ENCODE peak calls at places on chromosomes 2 and 18, in nine cellular contexts. T is NCI-H1436, I is upper lobe of right lung, O is frontal cortex, H is SJCRH30, Q is fibroblast of pulmonary artery, W is right lobe of liver, Y is activated T-cell treated with anti-CD3 and anti-CD28 coated beads for 1 hour, S is heart right ventricle. V is an unnamed sample.

GRCh38 chr2:210224660-210225460 is at the start of gene ACADL:
- DNase-seq in T (no peak), I (peak), O (peak), H (peak), Q (peak), W (peak), Y (no peak), S (peak), V (peak)

GRCh38 chr18:48948112-48949050 is 2.4 kb downstream of the SMAD7 start:
- DNase-seq in T (no peak), I (peak), O (no peak), H (peak), Q (peak), W (peak), Y (peak), S (no peak), V (peak)

GRCh38 chr2:240269380-240269779 is 128.9 kb upstream of the OTOS start:
- DNase-seq in T (no peak), I (peak), O (no peak), H (no peak), Q (no peak), W (no peak), Y (no peak), S (no peak), V (no peak)

GRCh38 chr18:36469471-36469870 is 172.0 kb downstream of the FHOD3 start:
- DNase-seq in T (no peak), I (no peak), O (no peak), H (no peak), Q (no peak), W (no peak), Y (no peak), S (peak), V (no peak)

GRCh38 chr18:51053822-51054221 is 23.8 kb downstream of the SMAD4 start:
- DNase-seq in T (no peak), I (no peak), O (no peak), H (no peak), Q (no peak), W (no peak), Y (no peak), S (no peak), V (peak)

GRCh38 chr18:33022370-33022769 is 249.5 kb upstream of the KLHL14 start:
- DNase-seq in T (no peak), I (no peak), O (no peak), H (no peak), Q (no peak), W (no peak), Y (no peak), S (no peak), V (no peak)

GRCh38 chr2:156319811-156320490 is 12.6 kb downstream of the NR4A2 start:
- DNase-seq in T (no peak), I (peak), O (no peak), H (no peak), Q (peak), W (peak), Y (no peak), S (peak), V (no peak)

GRCh38 chr2:74439373-74440004 is 2.2 kb downstream of the RTKN start:
- DNase-seq in T (no peak), I (no peak), O (no peak), H (peak), Q (no peak), W (peak), Y (no peak), S (no peak), V (no peak)

GRCh38 chr2:230906471-230907230 is 18.4 kb downstream of the GPR55 start:
- DNase-seq in T (no peak), I (peak), O (no peak), H (no peak), Q (no peak), W (peak), Y (no peak), S (no peak), V (no peak)

GRCh38 chr18:79585395-79586370 is 93.9 kb upstream of the CTDP1 start:
- DNase-seq in T (no peak), I (peak), O (no peak), H (no peak), Q (no peak), W (peak), Y (no peak), S (no peak), V (no peak)

GRCh38 chr2:221767106-221767878 is 195.2 kb upstream of the EPHA4 start:
- DNase-seq in T (no peak), I (no peak), O (no peak), H (no peak), Q (peak), W (no peak), Y (no peak), S (no peak), V (no peak)

GRCh38 chr2:122886479-122887130 is 1131.2 kb downstream of the TSN start:
- DNase-seq in T (peak), I (no peak), O (no peak), H (no peak), Q (no peak), W (no peak), Y (no peak), S (no peak), V (no peak)

GRCh38 chr2:168138369-168138768 is 109.0 kb downstream of the STK39 start:
- DNase-seq in T (no peak), I (no peak), O (no peak), H (no peak), Q (no peak), W (no peak), Y (no peak), S (no peak), V (no peak)

GRCh38 chr2:210092791-210093190 is 78.4 kb downstream of the KANSL1L start:
- DNase-seq in T (no peak), I (no peak), O (no peak), H (no peak), Q (no peak), W (no peak), Y (no peak), S (no peak), V (no peak)

GRCh38 chr18:32468147-32468845 is 2.4 kb downstream of the GAREM1 start:
- DNase-seq in T (no peak), I (no peak), O (no peak), H (no peak), Q (no peak), W (no peak), Y (no peak), S (no peak), V (no peak)

GRCh38 chr2:49490710-49491109 is 336.4 kb upstream of the FSHR start:
- DNase-seq in T (peak), I (no peak), O (no peak), H (peak), Q (peak), W (peak), Y (no peak), S (peak), V (peak)

GRCh38 chr2:98148968-98149697 is 62.2 kb downstream of the VWA3B start:
- DNase-seq in T (no peak), I (no peak), O (no peak), H (peak), Q (peak), W (peak), Y (no peak), S (peak), V (no peak)

GRCh38 chr2:159226059-159226461 is 60.4 kb downstream of the WDSUB1 start:
- DNase-seq in T (peak), I (no peak), O (no peak), H (no peak), Q (peak), W (no peak), Y (no peak), S (no peak), V (peak)

GRCh38 chr2:212520340-212520739 is 18.3 kb downstream of the ERBB4 start:
- DNase-seq in T (no peak), I (no peak), O (no peak), H (peak), Q (peak), W (no peak), Y (no peak), S (no peak), V (no peak)

GRCh38 chr2:237931205-237931721 is 35.6 kb upstream of the UBE2F start:
- DNase-seq in T (no peak), I (no peak), O (no peak), H (no peak), Q (no peak), W (no peak), Y (no peak), S (no peak), V (no peak)

GRCh38 chr2:74715071-74715791 is 61.2 kb downstream of the SEMA4F start:
- DNase-seq in T (peak), I (peak), O (peak), H (peak), Q (peak), W (peak), Y (peak), S (peak), V (peak)

GRCh38 chr2:223487447-223487846 is 114.7 kb downstream of the SCG2 start:
- DNase-seq in T (no peak), I (no peak), O (no peak), H (no peak), Q (no peak), W (no peak), Y (no peak), S (no peak), V (no peak)

GRCh38 chr2:133953524-133953923 is 300.3 kb upstream of the MGAT5 start:
- DNase-seq in T (no peak), I (no peak), O (no peak), H (no peak), Q (no peak), W (no peak), Y (no peak), S (no peak), V (no peak)

GRCh38 chr18:616380-616995 is 19.7 kb downstream of the CLUL1 start:
- DNase-seq in T (no peak), I (no peak), O (peak), H (peak), Q (peak), W (no peak), Y (no peak), S (no peak), V (peak)

GRCh38 chr2:237864030-237864931 is 4.9 kb downstream of the RAMP1 start:
- DNase-seq in T (no peak), I (peak), O (peak), H (no peak), Q (no peak), W (no peak), Y (no peak), S (no peak), V (no peak)

GRCh38 chr2:230777681-230778080 is 65.0 kb downstream of the CAB39 start:
- DNase-seq in T (no peak), I (no peak), O (no peak), H (no peak), Q (peak), W (no peak), Y (no peak), S (no peak), V (no peak)

GRCh38 chr2:217919781-217920351 is 82.9 kb downstream of the TNS1 start:
- DNase-seq in T (no peak), I (no peak), O (no peak), H (no peak), Q (peak), W (no peak), Y (no peak), S (no peak), V (no peak)

GRCh38 chr2:147483293-147483669 is 361.5 kb upstream of the ACVR2A start:
- DNase-seq in T (no peak), I (no peak), O (no peak), H (no peak), Q (no peak), W (peak), Y (no peak), S (no peak), V (no peak)

GRCh38 chr2:108640731-108641130 is 78.6 kb upstream of the RANBP2 start:
- DNase-seq in T (no peak), I (no peak), O (no peak), H (no peak), Q (peak), W (no peak), Y (no peak), S (no peak), V (no peak)

GRCh38 chr2:11417946-11418585 is 47.9 kb downstream of the E2F6 start:
- DNase-seq in T (no peak), I (no peak), O (no peak), H (peak), Q (peak), W (no peak), Y (no peak), S (no peak), V (no peak)

GRCh38 chr18:35526476-35527120 is 28.8 kb upstream of the INO80C start:
- DNase-seq in T (no peak), I (peak), O (no peak), H (peak), Q (peak), W (peak), Y (no peak), S (no peak), V (peak)

GRCh38 chr2:38750011-38750792 is 959 bp downstream of the SRSF7 start:
- DNase-seq in T (peak), I (peak), O (peak), H (peak), Q (peak), W (peak), Y (peak), S (peak), V (peak)

GRCh38 chr18:52150050-52150449 is 189.9 kb upstream of the DCC start:
- DNase-seq in T (no peak), I (no peak), O (no peak), H (no peak), Q (no peak), W (no peak), Y (no peak), S (no peak), V (no peak)

GRCh38 chr2:240463274-240463865 is 27.9 kb downstream of the GPC1 start:
- DNase-seq in T (no peak), I (peak), O (no peak), H (no peak), Q (no peak), W (peak), Y (no peak), S (peak), V (no peak)

GRCh38 chr2:216012133-216012829 is 1.1 kb downstream of the MREG start:
- DNase-seq in T (no peak), I (no peak), O (no peak), H (peak), Q (no peak), W (no peak), Y (no peak), S (no peak), V (no peak)

GRCh38 chr2:10128420-10128819 is 5.9 kb downstream of the RRM2 start:
- DNase-seq in T (no peak), I (no peak), O (no peak), H (no peak), Q (no peak), W (no peak), Y (no peak), S (no peak), V (no peak)

GRCh38 chr2:239826786-239827510 is 198.2 kb downstream of the NDUFA10 start:
- DNase-seq in T (no peak), I (peak), O (peak), H (no peak), Q (no peak), W (no peak), Y (no peak), S (no peak), V (no peak)

GRCh38 chr2:216658702-216659231 is 25.5 kb downstream of the IGFBP2 start:
- DNase-seq in T (no peak), I (no peak), O (no peak), H (no peak), Q (no peak), W (no peak), Y (no peak), S (no peak), V (no peak)

GRCh38 chr2:119292226-119292625 is 68.6 kb downstream of the STEAP3 start:
- DNase-seq in T (no peak), I (no peak), O (no peak), H (peak), Q (no peak), W (no peak), Y (no peak), S (no peak), V (no peak)

GRCh38 chr2:50885948-50886347 is 146.0 kb downstream of the NRXN1 start:
- DNase-seq in T (no peak), I (no peak), O (no peak), H (no peak), Q (no peak), W (no peak), Y (no peak), S (no peak), V (peak)